ENCODE peak calls at places on chromosomes 2 and 18, in five cellular contexts. C, X, M, N and O are unnamed samples.

GRCh38 chr2:46076251-46076650 is 221.0 kb upstream of the EPAS1 start:
- DNase-seq in C (no peak), M (no peak), N (no peak), X (no peak), O (no peak)

GRCh38 chr2:179550214-179550613 is 285.6 kb upstream of the SESTD1 start:
- DNase-seq in N (no peak), X (no peak), M (no peak), C (no peak), O (no peak)

GRCh38 chr2:122340246-122340645 is 584.8 kb downstream of the TSN start:
- DNase-seq in M (no peak), C (no peak), N (peak; percentile 38), X (no peak), O (no peak)

GRCh38 chr2:191148766-191149165 is 2.0 kb downstream of the STAT4 start:
- DNase-seq in X (no peak), N (no peak), C (no peak), M (no peak), O (no peak)

GRCh38 chr2:224802407-224802806 is 86.2 kb upstream of the CCDC195 start:
- DNase-seq in M (no peak), C (no peak), N (peak; percentile 7), X (no peak), O (no peak)

GRCh38 chr18:45166341-45167108 is 448.8 kb upstream of the SLC14A2 start:
- DNase-seq in X (no peak), C (no peak), N (peak; percentile 97), M (no peak), O (no peak)

GRCh38 chr18:48563027-48563426 is 24.2 kb downstream of the CTIF start:
- DNase-seq in C (no peak), M (no peak), N (peak; percentile 73), X (no peak), O (no peak)

GRCh38 chr2:152413228-152414030 is 78.5 kb downstream of the FMNL2 start:
- DNase-seq in M (no peak), C (no peak), N (no peak), X (no peak), O (no peak)

GRCh38 chr2:102313025-102313424 is 1.7 kb downstream of the IL1RL1 start:
- DNase-seq in M (no peak), C (no peak), N (peak; percentile 86), X (no peak), O (peak; percentile 59)

GRCh38 chr2:108924444-108925251 is 64.4 kb downstream of the EDAR start:
- DNase-seq in X (no peak), C (no peak), M (no peak), N (no peak), O (no peak)

GRCh38 chr2:186690796-186691195 is 3.1 kb upstream of the FAM171B start:
- DNase-seq in M (no peak), X (no peak), N (no peak), C (no peak), O (no peak)

GRCh38 chr2:133342283-133342895 is 225.9 kb downstream of the NCKAP5 start:
- DNase-seq in X (no peak), N (no peak), C (no peak), M (no peak), O (no peak)

GRCh38 chr2:72412214-72412613 is 264.6 kb upstream of the CYP26B1 start:
- DNase-seq in M (no peak), C (no peak), N (no peak), X (no peak), O (no peak)

GRCh38 chr2:54560146-54560881 is 104.2 kb downstream of the SPTBN1 start:
- DNase-seq in C (no peak), N (peak; percentile 75), X (no peak), M (peak; percentile 51), O (no peak)

GRCh38 chr2:150630587-150631235 is 143.2 kb upstream of the RND3 start:
- DNase-seq in C (no peak), N (no peak), M (no peak), X (no peak), O (no peak)

GRCh38 chr2:42929985-42930581 is 137.7 kb upstream of the HAAO start:
- DNase-seq in C (no peak), M (no peak), X (no peak), N (no peak), O (no peak)

GRCh38 chr2:4745596-4745995 is 946.6 kb upstream of the SOX11 start:
- DNase-seq in C (no peak), M (no peak), N (no peak), X (no peak), O (no peak)

GRCh38 chr2:34234823-34235222 is 635.7 kb upstream of the FAM98A start:
- DNase-seq in X (no peak), N (no peak), C (no peak), M (no peak), O (no peak)

GRCh38 chr2:39466311-39466710 is 29.2 kb upstream of the MAP4K3 start:
- DNase-seq in X (no peak), M (no peak), N (no peak), C (no peak), O (no peak)

GRCh38 chr18:46464926-46465655 is 191.9 kb downstream of the LOXHD1 start:
- DNase-seq in X (no peak), C (no peak), M (no peak), N (no peak), O (no peak)

GRCh38 chr2:215652432-215652831 is 216.6 kb upstream of the FN1 start:
- DNase-seq in N (no peak), C (no peak), X (no peak), M (no peak), O (no peak)

GRCh38 chr2:159557437-159558034 is 58.8 kb downstream of the BAZ2B start:
- DNase-seq in N (peak; percentile 40), X (no peak), M (no peak), C (no peak), O (no peak)

GRCh38 chr2:234130734-234131133 is 80.2 kb downstream of the SPP2 start:
- DNase-seq in M (no peak), X (no peak), N (no peak), C (no peak), O (no peak)

GRCh38 chr2:224520064-224520463 is 65.1 kb downstream of the CUL3 start:
- DNase-seq in X (no peak), C (no peak), M (no peak), N (peak; percentile 45), O (no peak)

GRCh38 chr2:57850415-57851130 is 196.0 kb upstream of the VRK2 start:
- DNase-seq in C (no peak), N (no peak), M (peak; percentile 30), X (no peak), O (no peak)

GRCh38 chr2:29528891-29529520 is 392.4 kb downstream of the ALK start:
- DNase-seq in C (peak; percentile 59), N (no peak), X (peak; percentile 39), M (peak; percentile 54), O (no peak)

GRCh38 chr2:174331731-174332606 is 2.8 kb upstream of the SP9 start:
- DNase-seq in N (no peak), M (no peak), C (no peak), X (no peak), O (no peak)

GRCh38 chr2:69180974-69181373 is 168.0 kb downstream of the ANTXR1 start:
- DNase-seq in M (no peak), X (no peak), C (no peak), N (peak; percentile 24), O (no peak)

GRCh38 chr2:69181806-69182427 is 168.9 kb downstream of the ANTXR1 start:
- DNase-seq in M (no peak), X (no peak), C (no peak), N (no peak), O (no peak)

GRCh38 chr2:69177785-69178636 is 165.0 kb downstream of the ANTXR1 start:
- DNase-seq in M (peak; percentile 94), X (peak; percentile 78), C (peak; percentile 87), N (peak; percentile 71), O (peak; percentile 23)

GRCh38 chr2:69177063-69177771 is 164.2 kb downstream of the ANTXR1 start:
- DNase-seq in C (peak; percentile 58), N (peak; percentile 23), M (peak; percentile 70), X (peak; percentile 37), O (no peak)

GRCh38 chr2:69180227-69180626 is 167.2 kb downstream of the ANTXR1 start:
- DNase-seq in X (no peak), N (no peak), C (no peak), M (no peak), O (no peak)
- H3K36me3 ChIP-seq in X (no peaks in the 10 kb centered on the region), N (no peaks in the 10 kb centered on the region), C (peaks cover 16% of the 10 kb centered on the region), M (peaks cover 27% of the 10 kb centered on the region), O (peaks cover 3% of the 10 kb centered on the region)

GRCh38 chr2:141709756-141710155 is 421.1 kb downstream of the LRP1B start:
- DNase-seq in N (no peak), C (no peak), X (no peak), M (no peak), O (no peak)

GRCh38 chr2:141703506-141703905 is 427.3 kb downstream of the LRP1B start:
- DNase-seq in C (no peak), X (no peak), M (no peak), N (no peak), O (no peak)

GRCh38 chr2:141711627-141712026 is 419.2 kb downstream of the LRP1B start:
- DNase-seq in N (no peak), C (no peak), M (no peak), X (no peak), O (no peak)

GRCh38 chr2:141710589-141711239 is 420.1 kb downstream of the LRP1B start:
- DNase-seq in M (no peak), N (no peak), X (no peak), C (no peak), O (no peak)

GRCh38 chr2:141707486-141707885 is 423.3 kb downstream of the LRP1B start:
- DNase-seq in N (no peak), C (no peak), X (no peak), M (no peak), O (no peak)
- H3K36me3 ChIP-seq in N (no peaks in the 10 kb centered on the region), C (no peaks in the 10 kb centered on the region), X (no peaks in the 10 kb centered on the region), M (no peaks in the 10 kb centered on the region), O (no peaks in the 10 kb centered on the region)

DNA sequence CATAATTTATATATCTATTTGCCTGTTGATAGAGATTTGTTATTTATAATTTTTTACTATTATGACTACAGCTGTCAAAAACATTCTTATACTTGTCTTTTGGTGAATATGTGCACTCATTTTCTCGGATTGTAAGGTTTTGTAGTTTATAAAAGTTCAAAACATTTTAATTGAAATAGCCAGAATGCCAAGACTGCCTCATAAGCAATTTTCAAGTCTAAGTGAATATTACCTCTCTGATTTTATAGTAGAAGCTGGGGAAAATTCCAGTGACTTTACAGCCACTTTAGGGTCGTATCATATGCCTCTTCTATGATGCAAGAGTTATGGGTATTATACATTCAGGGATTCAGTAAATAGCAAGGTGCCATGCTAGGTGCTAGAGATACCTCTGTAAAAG is 21.0 kb downstream of the ZC3H6 start:
- DNase-seq in X (no peak), N (no peak), M (no peak), C (no peak), O (no peak)
- H3K36me3 ChIP-seq in X (no peaks in the 10 kb centered on the region), N (no peaks in the 10 kb centered on the region), M (no peaks in the 10 kb centered on the region), C (peaks cover 8% of the 10 kb centered on the region), O (no peaks in the 10 kb centered on the region)

GRCh38 chr2:197504000-197504399 is 3.8 kb downstream of the HSPE1 start:
- DNase-seq in M (no peak), X (no peak), N (no peak), C (no peak), O (no peak)

GRCh38 chr2:197502201-197502600 is 2.0 kb downstream of the HSPE1 start:
- DNase-seq in N (no peak), M (no peak), C (no peak), X (no peak), O (no peak)

GRCh38 chr2:197502685-197503084 is 2.5 kb downstream of the HSPE1 start:
- DNase-seq in M (no peak), X (no peak), C (no peak), N (no peak), O (no peak)

GRCh38 chr2:197504512-197504911 is 4.3 kb downstream of the HSPE1 start:
- DNase-seq in N (no peak), M (no peak), C (no peak), X (no peak), O (no peak)

GRCh38 chr2:197506658-197507057 is 6.5 kb downstream of the HSPE1 start:
- DNase-seq in C (no peak), X (no peak), N (no peak), M (no peak), O (no peak)
- H3K36me3 ChIP-seq in C (peaks cover 36% of the 10 kb centered on the region), X (peaks cover 3% of the 10 kb centered on the region), N (peaks cover 23% of the 10 kb centered on the region), M (peaks cover 30% of the 10 kb centered on the region), O (peaks cover 13% of the 10 kb centered on the region)